ENCODE peak calls at places on chromosomes 11 and 22, in six cellular contexts. One of them, this sample, is unnamed.

GRCh38 chr11:16239130-16240105 is 116.9 kb downstream of the SOX6 start:
- DNase-seq in testis: no peak
- DNase-seq in sigmoid colon: no peak
- DNase-seq in right lobe of liver: no peak
- DNase-seq in prostate gland: no peak
- DNase-seq in body of pancreas: no peak
- DNase-seq in this sample: no peak

GRCh38 chr11:113603277-113604059 is 102.6 kb downstream of the TMPRSS5 start:
- DNase-seq in right lobe of liver: no peak
- DNase-seq in body of pancreas: no peak
- DNase-seq in sigmoid colon: no peak
- DNase-seq in prostate gland: no peak
- DNase-seq in testis: no peak
- DNase-seq in this sample: no peak

GRCh38 chr11:33885338-33886005 is 6.4 kb downstream of the LMO2 start:
- DNase-seq in sigmoid colon: no peak
- DNase-seq in body of pancreas: no peak
- DNase-seq in testis: no peak
- DNase-seq in prostate gland: no peak
- DNase-seq in right lobe of liver: no peak
- DNase-seq in this sample: no peak

GRCh38 chr11:66418168-66418985 is 2.5 kb upstream of the NPAS4 start:
- DNase-seq in body of pancreas: peak; percentile 61
- DNase-seq in prostate gland: peak; percentile 25
- DNase-seq in sigmoid colon: peak; percentile 97
- DNase-seq in testis: peak; percentile 93
- DNase-seq in right lobe of liver: no peak
- DNase-seq in this sample: no peak

GRCh38 chr11:114367244-114367957 is 32.9 kb downstream of the C11orf71 start:
- DNase-seq in body of pancreas: no peak
- DNase-seq in sigmoid colon: no peak
- DNase-seq in prostate gland: no peak
- DNase-seq in testis: no peak
- DNase-seq in right lobe of liver: no peak
- DNase-seq in this sample: no peak

GRCh38 chr22:36465232-36466021 is 16.0 kb downstream of the TXN2 start:
- DNase-seq in right lobe of liver: peak; percentile 95
- DNase-seq in sigmoid colon: peak; percentile 92
- DNase-seq in testis: peak; percentile 50
- DNase-seq in prostate gland: peak; percentile 89
- DNase-seq in body of pancreas: peak; percentile 97
- DNase-seq in this sample: no peak

GRCh38 chr22:27299181-27300085 is 502.1 kb downstream of the MN1 start:
- DNase-seq in right lobe of liver: no peak
- DNase-seq in body of pancreas: no peak
- DNase-seq in testis: no peak
- DNase-seq in sigmoid colon: no peak
- DNase-seq in prostate gland: no peak
- DNase-seq in this sample: no peak

GRCh38 chr11:124837491-124837856 is 27.8 kb upstream of the ROBO3 start:
- DNase-seq in testis: peak; percentile 33
- DNase-seq in right lobe of liver: no peak
- DNase-seq in body of pancreas: no peak
- DNase-seq in prostate gland: no peak
- DNase-seq in sigmoid colon: no peak
- DNase-seq in this sample: peak; percentile 77

GRCh38 chr11:34899633-34900016 is 16.6 kb downstream of the APIP start:
- DNase-seq in right lobe of liver: no peak
- DNase-seq in sigmoid colon: no peak
- DNase-seq in prostate gland: no peak
- DNase-seq in testis: no peak
- DNase-seq in body of pancreas: no peak
- DNase-seq in this sample: no peak

GRCh38 chr22:23183107-23183698 is 2.9 kb downstream of the BCR start:
- DNase-seq in body of pancreas: peak; percentile 58
- DNase-seq in prostate gland: peak; percentile 58
- DNase-seq in testis: peak; percentile 81
- DNase-seq in sigmoid colon: no peak
- DNase-seq in right lobe of liver: no peak
- DNase-seq in this sample: no peak

GRCh38 chr11:2367266-2368160 is 9.6 kb upstream of the CD81 start:
- DNase-seq in body of pancreas: no peak
- DNase-seq in testis: no peak
- DNase-seq in sigmoid colon: no peak
- DNase-seq in right lobe of liver: no peak
- DNase-seq in prostate gland: no peak
- DNase-seq in this sample: no peak

GRCh38 chr11:132300283-132300682 is 929.9 kb downstream of the NTM start:
- DNase-seq in body of pancreas: no peak
- DNase-seq in sigmoid colon: no peak
- DNase-seq in prostate gland: no peak
- DNase-seq in right lobe of liver: no peak
- DNase-seq in testis: peak; percentile 17
- DNase-seq in this sample: no peak

GRCh38 chr11:130162733-130163132 is 3.2 kb downstream of the ST14 start:
- DNase-seq in sigmoid colon: no peak
- DNase-seq in body of pancreas: no peak
- DNase-seq in right lobe of liver: no peak
- DNase-seq in testis: no peak
- DNase-seq in prostate gland: no peak
- DNase-seq in this sample: no peak

GRCh38 chr11:70536051-70536877 is 137.9 kb downstream of the CTTN start:
- DNase-seq in testis: no peak
- DNase-seq in sigmoid colon: peak; percentile 48
- DNase-seq in body of pancreas: no peak
- DNase-seq in right lobe of liver: peak; percentile 40
- DNase-seq in prostate gland: no peak
- DNase-seq in this sample: no peak

GRCh38 chr11:23095650-23096049 is 235.4 kb upstream of the CCDC179 start:
- DNase-seq in testis: no peak
- DNase-seq in right lobe of liver: no peak
- DNase-seq in prostate gland: no peak
- DNase-seq in sigmoid colon: no peak
- DNase-seq in body of pancreas: no peak
- DNase-seq in this sample: no peak

GRCh38 chr11:3207530-3208189 is 11.0 kb downstream of the MRGPRG start:
- DNase-seq in body of pancreas: no peak
- DNase-seq in testis: no peak
- DNase-seq in sigmoid colon: no peak
- DNase-seq in right lobe of liver: peak; percentile 32
- DNase-seq in prostate gland: no peak
- DNase-seq in this sample: no peak

GRCh38 chr11:9802291-9802861 is 138.5 kb downstream of the SWAP70 start:
- DNase-seq in body of pancreas: no peak
- DNase-seq in prostate gland: peak; percentile 8
- DNase-seq in sigmoid colon: no peak
- DNase-seq in testis: no peak
- DNase-seq in right lobe of liver: no peak
- DNase-seq in this sample: no peak

GRCh38 chr11:134261626-134262488 is 8.5 kb downstream of the ACAD8 start:
- DNase-seq in right lobe of liver: no peak
- DNase-seq in prostate gland: no peak
- DNase-seq in testis: peak; percentile 36
- DNase-seq in sigmoid colon: no peak
- DNase-seq in body of pancreas: peak; percentile 30
- DNase-seq in this sample: no peak

GRCh38 chr11:73439002-73439843 is 63.0 kb downstream of the RELT start:
- DNase-seq in prostate gland: no peak
- DNase-seq in testis: no peak
- DNase-seq in right lobe of liver: no peak
- DNase-seq in sigmoid colon: no peak
- DNase-seq in body of pancreas: no peak
- DNase-seq in this sample: no peak

GRCh38 chr11:126978911-126979310 is 21.7 kb downstream of the KIRREL3 start:
- DNase-seq in right lobe of liver: no peak
- DNase-seq in body of pancreas: no peak
- DNase-seq in testis: no peak
- DNase-seq in sigmoid colon: no peak
- DNase-seq in prostate gland: no peak
- DNase-seq in this sample: no peak

GRCh38 chr11:106974831-106975230 is 43.4 kb downstream of the GUCY1A2 start:
- DNase-seq in sigmoid colon: no peak
- DNase-seq in body of pancreas: no peak
- DNase-seq in right lobe of liver: no peak
- DNase-seq in prostate gland: no peak
- DNase-seq in testis: no peak
- DNase-seq in this sample: no peak

GRCh38 chr11:57566035-57566504 is 1.4 kb downstream of the UBE2L6 start:
- DNase-seq in prostate gland: peak; percentile 67
- DNase-seq in body of pancreas: no peak
- DNase-seq in testis: peak; percentile 48
- DNase-seq in right lobe of liver: no peak
- DNase-seq in sigmoid colon: no peak
- DNase-seq in this sample: no peak

GRCh38 chr11:128931661-128932060 is 11.0 kb downstream of the TP53AIP1 start:
- DNase-seq in sigmoid colon: no peak
- DNase-seq in prostate gland: no peak
- DNase-seq in testis: no peak
- DNase-seq in right lobe of liver: no peak
- DNase-seq in body of pancreas: no peak
- DNase-seq in this sample: no peak

GRCh38 chr11:23079382-23079813 is 219.1 kb upstream of the CCDC179 start:
- DNase-seq in body of pancreas: no peak
- DNase-seq in testis: no peak
- DNase-seq in prostate gland: no peak
- DNase-seq in sigmoid colon: no peak
- DNase-seq in right lobe of liver: no peak
- DNase-seq in this sample: no peak

GRCh38 chr11:116786966-116787365 is 857 bp downstream of the ZPR1 start:
- DNase-seq in prostate gland: no peak
- DNase-seq in right lobe of liver: no peak
- DNase-seq in sigmoid colon: no peak
- DNase-seq in testis: no peak
- DNase-seq in body of pancreas: no peak
- DNase-seq in this sample: no peak

GRCh38 chr11:30830666-30831065 is 244.5 kb upstream of the MPPED2 start:
- DNase-seq in sigmoid colon: no peak
- DNase-seq in right lobe of liver: no peak
- DNase-seq in prostate gland: no peak
- DNase-seq in testis: no peak
- DNase-seq in body of pancreas: no peak
- DNase-seq in this sample: no peak

GRCh38 chr11:27761356-27761755 is 61.1 kb upstream of the BDNF start:
- DNase-seq in prostate gland: no peak
- DNase-seq in right lobe of liver: no peak
- DNase-seq in testis: no peak
- DNase-seq in body of pancreas: no peak
- DNase-seq in sigmoid colon: no peak
- DNase-seq in this sample: no peak

GRCh38 chr11:116689413-116690127 is 83.2 kb downstream of the BUD13 start:
- DNase-seq in right lobe of liver: no peak
- DNase-seq in prostate gland: no peak
- DNase-seq in testis: no peak
- DNase-seq in sigmoid colon: peak; percentile 40
- DNase-seq in body of pancreas: no peak
- DNase-seq in this sample: peak; percentile 76

GRCh38 chr11:131758726-131759125 is 388.3 kb downstream of the NTM start:
- DNase-seq in body of pancreas: no peak
- DNase-seq in sigmoid colon: no peak
- DNase-seq in right lobe of liver: no peak
- DNase-seq in testis: no peak
- DNase-seq in prostate gland: no peak
- DNase-seq in this sample: no peak

GRCh38 chr11:61783717-61784505 is 8.5 kb downstream of the TMEM258 start:
- DNase-seq in sigmoid colon: no peak
- DNase-seq in right lobe of liver: no peak
- DNase-seq in testis: no peak
- DNase-seq in body of pancreas: no peak
- DNase-seq in prostate gland: no peak
- DNase-seq in this sample: no peak
- H3K27ac ChIP-seq in sigmoid colon: no peak overlapping the region
- H3K27ac ChIP-seq in right lobe of liver: no peak overlapping the region
- H3K27ac ChIP-seq in testis: no peak overlapping the region
- H3K27ac ChIP-seq in body of pancreas: no peak overlapping the region
- H3K27ac ChIP-seq in prostate gland: no peak overlapping the region
- H3K27ac ChIP-seq in this sample: no peak overlapping the region

DNA sequence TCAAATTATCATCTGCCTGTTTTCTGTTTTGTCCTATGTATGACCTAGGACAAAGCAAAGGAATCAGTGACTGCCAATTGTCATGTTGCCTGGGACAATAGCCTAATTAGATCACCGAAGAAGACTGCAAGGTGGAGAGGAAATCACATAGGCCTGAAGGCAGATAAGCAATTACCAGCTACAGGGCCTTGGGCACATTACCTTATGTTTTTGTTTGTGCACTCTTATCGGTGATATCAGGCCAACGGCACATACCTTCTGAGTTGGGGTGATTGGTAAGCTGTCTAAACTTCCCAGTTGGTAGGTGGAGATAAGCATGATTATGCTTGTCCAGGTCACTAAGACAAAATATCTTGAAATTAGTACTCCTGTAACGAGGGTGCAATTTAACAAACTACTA is 58.1 kb upstream of the FAM181B start:
- DNase-seq in testis: no peak
- DNase-seq in right lobe of liver: no peak
- DNase-seq in prostate gland: no peak
- DNase-seq in sigmoid colon: no peak
- DNase-seq in body of pancreas: no peak
- DNase-seq in this sample: no peak
- TF ChIP-seq POLR2A in testis: no peak
- TF ChIP-seq POLR2A in right lobe of liver: no peak
- TF ChIP-seq POLR2A in prostate gland: no peak
- TF ChIP-seq POLR2A in sigmoid colon: no peak
- TF ChIP-seq POLR2A in body of pancreas: no peak
- TF ChIP-seq POLR2A in this sample: no peak

GRCh38 chr11:117874910-117875396 is 1.5 kb downstream of the FXYD6 start:
- DNase-seq in sigmoid colon: no peak
- DNase-seq in body of pancreas: no peak
- DNase-seq in prostate gland: no peak
- DNase-seq in right lobe of liver: no peak
- DNase-seq in testis: no peak
- DNase-seq in this sample: peak; percentile 76

GRCh38 chr11:117875397-117876048 is 935 bp downstream of the FXYD6 start:
- DNase-seq in prostate gland: no peak
- DNase-seq in sigmoid colon: peak; percentile 86
- DNase-seq in right lobe of liver: no peak
- DNase-seq in body of pancreas: no peak
- DNase-seq in testis: peak; percentile 54
- DNase-seq in this sample: peak; percentile 84

GRCh38 chr11:117872962-117873827 is 3.3 kb downstream of the FXYD6 start:
- DNase-seq in body of pancreas: no peak
- DNase-seq in right lobe of liver: no peak
- DNase-seq in prostate gland: no peak
- DNase-seq in testis: no peak
- DNase-seq in sigmoid colon: no peak
- DNase-seq in this sample: peak; percentile 84

GRCh38 chr11:117873828-117874125 is 2.7 kb downstream of the FXYD6 start:
- DNase-seq in testis: no peak
- DNase-seq in body of pancreas: no peak
- DNase-seq in prostate gland: no peak
- DNase-seq in right lobe of liver: no peak
- DNase-seq in sigmoid colon: no peak
- DNase-seq in this sample: no peak

GRCh38 chr11:117874253-117874909 is 2.1 kb downstream of the FXYD6 start:
- DNase-seq in body of pancreas: no peak
- DNase-seq in right lobe of liver: no peak
- DNase-seq in prostate gland: no peak
- DNase-seq in sigmoid colon: no peak
- DNase-seq in testis: no peak
- DNase-seq in this sample: peak; percentile 86
- H3K27me3 ChIP-seq in body of pancreas: no peaks in the 10 kb centered on the region
- H3K27me3 ChIP-seq in right lobe of liver: no peaks in the 10 kb centered on the region
- H3K27me3 ChIP-seq in prostate gland: no peaks in the 10 kb centered on the region
- H3K27me3 ChIP-seq in sigmoid colon: no peaks in the 10 kb centered on the region
- H3K27me3 ChIP-seq in testis: no peaks in the 10 kb centered on the region
- H3K27me3 ChIP-seq in this sample: no peaks in the 10 kb centered on the region

GRCh38 chr11:93504110-93505095 is 38.8 kb downstream of the SMCO4 start:
- DNase-seq in sigmoid colon: no peak
- DNase-seq in prostate gland: no peak
- DNase-seq in right lobe of liver: no peak
- DNase-seq in testis: no peak
- DNase-seq in body of pancreas: no peak
- DNase-seq in this sample: no peak
- H3K27ac ChIP-seq in sigmoid colon: no peak overlapping the region
- H3K27ac ChIP-seq in prostate gland: peak overlapping the region; percentile 8
- H3K27ac ChIP-seq in right lobe of liver: peak overlapping the region; percentile 51
- H3K27ac ChIP-seq in testis: no peak overlapping the region
- H3K27ac ChIP-seq in body of pancreas: no peak overlapping the region
- H3K27ac ChIP-seq in this sample: no peak overlapping the region